ENCODE peak calls at places on chromosome 6, in ten cellular contexts. D, A, L, B, F, P, I, Y, C and U are unnamed samples.

GRCh38 chr6:113642714-113643442 is 214.3 kb upstream of the MARCKS start:
- DNase-seq in D (no peak), A (no peak), L (no peak), B (peak; percentile 57), F (peak; percentile 21), P (no peak), I (no peak), Y (no peak), C (no peak), U (peak; percentile 15)

GRCh38 chr6:159131709-159132108 is 37.5 kb upstream of the FNDC1 start:
- DNase-seq in D (no peak), A (no peak), L (no peak), B (no peak), F (no peak), P (no peak), I (no peak), Y (no peak), C (no peak), U (peak; percentile 29)

GRCh38 chr6:55675936-55676335 is 96.9 kb upstream of the HMGCLL1 start:
- DNase-seq in D (no peak), A (no peak), L (no peak), B (no peak), F (no peak), P (no peak), I (no peak), Y (no peak), C (no peak), U (no peak)

GRCh38 chr6:32529697-32530429 is at the start of gene HLA-DRB5:
- DNase-seq in D (no peak), A (no peak), L (no peak), B (no peak), F (no peak), P (peak; percentile 56), I (peak; percentile 34), Y (no peak), C (no peak), U (no peak)

GRCh38 chr6:37628611-37629320 is 68.9 kb downstream of the MDGA1 start:
- DNase-seq in D (no peak), A (no peak), L (no peak), B (no peak), F (peak; percentile 66), P (peak; percentile 54), I (no peak), Y (no peak), C (no peak), U (no peak)

GRCh38 chr6:108078191-108078590 is 3.6 kb upstream of the OSTM1 start:
- DNase-seq in D (no peak), A (no peak), L (no peak), B (no peak), F (no peak), P (no peak), I (no peak), Y (no peak), C (no peak), U (no peak)

GRCh38 chr6:170202416-170203135 is 88.3 kb downstream of the DLL1 start:
- DNase-seq in D (no peak), A (no peak), L (peak; percentile 9), B (no peak), F (no peak), P (no peak), I (no peak), Y (peak; percentile 34), C (no peak), U (no peak)

GRCh38 chr6:89204096-89204495 is 13.1 kb downstream of the GABRR1 start:
- DNase-seq in D (no peak), A (no peak), L (no peak), B (no peak), F (no peak), P (no peak), I (no peak), Y (peak; percentile 23), C (no peak), U (peak; percentile 88)

GRCh38 chr6:32196682-32197616 is 4.5 kb upstream of the GPSM3 start:
- DNase-seq in D (no peak), A (no peak), L (no peak), B (peak; percentile 53), F (peak; percentile 19), P (peak; percentile 80), I (no peak), Y (no peak), C (peak; percentile 71), U (peak; percentile 29)

GRCh38 chr6:125512621-125513020 is 210.9 kb upstream of the HDDC2 start:
- DNase-seq in D (no peak), A (no peak), L (no peak), B (no peak), F (no peak), P (no peak), I (no peak), Y (no peak), C (no peak), U (peak; percentile 28)

GRCh38 chr6:21402368-21402767 is 191.2 kb upstream of the SOX4 start:
- DNase-seq in D (no peak), A (no peak), L (no peak), B (no peak), F (peak; percentile 81), P (peak; percentile 79), I (no peak), Y (no peak), C (no peak), U (no peak)

GRCh38 chr6:35278708-35279107 is 18.9 kb upstream of the DEF6 start:
- DNase-seq in D (no peak), A (no peak), L (no peak), B (no peak), F (no peak), P (no peak), I (no peak), Y (no peak), C (no peak), U (no peak)

GRCh38 chr6:165774903-165775608 is 112.0 kb upstream of the PDE10A start:
- DNase-seq in D (no peak), A (no peak), L (no peak), B (peak; percentile 99), F (peak; percentile 31), P (no peak), I (no peak), Y (no peak), C (no peak), U (no peak)

DNA sequence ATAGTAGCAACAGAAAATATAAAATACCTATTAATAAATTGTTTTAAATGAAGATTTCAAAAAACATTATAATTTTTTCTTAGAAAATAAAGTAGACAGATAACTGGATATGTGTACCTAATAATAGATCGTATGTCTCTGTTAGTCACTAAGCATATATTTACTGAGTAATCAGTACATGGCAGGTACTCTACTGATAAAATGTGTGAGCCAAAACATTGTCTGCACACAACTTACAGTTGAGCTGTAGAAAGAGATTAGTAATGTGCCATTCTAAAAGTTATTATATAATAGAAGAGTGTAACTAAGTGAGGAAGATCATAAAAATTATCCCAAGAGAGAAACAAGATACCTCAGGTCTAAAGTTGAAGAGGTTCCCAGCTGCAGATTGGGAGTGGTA is 929.9 kb upstream of the EPHA7 start:
- DNase-seq in D (no peak), A (no peak), L (no peak), B (no peak), F (no peak), P (no peak), I (no peak), Y (no peak), C (no peak), U (no peak)
- H3K27ac ChIP-seq in D (no peak overlapping the region), A (no peak overlapping the region), L (no peak overlapping the region), B (no peak overlapping the region), F (no peak overlapping the region), P (no peak overlapping the region), I (no peak overlapping the region), Y (no peak overlapping the region), C (no peak overlapping the region), U (no peak overlapping the region)

GRCh38 chr6:30885481-30885998 is 1.2 kb downstream of the DDR1 start:
- DNase-seq in D (no peak), A (no peak), L (no peak), B (no peak), F (peak; percentile 32), P (no peak), I (no peak), Y (no peak), C (no peak), U (no peak)
- H3K4me3 ChIP-seq in D (peak overlapping the region; percentile 86), A (peak overlapping the region; percentile 87), L (peak overlapping the region; percentile 55), B (no peak overlapping the region), F (peak overlapping the region; percentile 50), P (peak overlapping the region; percentile 80), I (peak overlapping the region; percentile 17), Y (peak overlapping the region; percentile 88), C (peak overlapping the region; percentile 82), U (peak overlapping the region; percentile 68)

GRCh38 chr6:105985816-105986632 is 100.1 kb upstream of the PRDM1 start:
- DNase-seq in D (no peak), A (no peak), L (no peak), B (no peak), F (peak; percentile 44), P (peak; percentile 58), I (no peak), Y (no peak), C (peak; percentile 39), U (no peak)
- H3K27me3 ChIP-seq in D (peaks cover 99% of the 10 kb centered on the region), A (peaks cover 5% of the 10 kb centered on the region), L (peaks cover 20% of the 10 kb centered on the region), B (peaks cover 80% of the 10 kb centered on the region), F (no peaks in the 10 kb centered on the region), P (peaks cover 100% of the 10 kb centered on the region), I (peaks cover 6% of the 10 kb centered on the region), Y (peaks cover 25% of the 10 kb centered on the region), C (no peaks in the 10 kb centered on the region), U (no peaks in the 10 kb centered on the region)

GRCh38 chr6:149074832-149075258 is 242.7 kb upstream of the TAB2 start:
- DNase-seq in D (no peak), A (no peak), L (no peak), B (no peak), F (no peak), P (no peak), I (no peak), Y (no peak), C (no peak), U (no peak)
- H3K27ac ChIP-seq in D (no peak overlapping the region), A (no peak overlapping the region), L (no peak overlapping the region), B (no peak overlapping the region), F (no peak overlapping the region), P (no peak overlapping the region), I (no peak overlapping the region), Y (no peak overlapping the region), C (no peak overlapping the region), U (no peak overlapping the region)

DNA sequence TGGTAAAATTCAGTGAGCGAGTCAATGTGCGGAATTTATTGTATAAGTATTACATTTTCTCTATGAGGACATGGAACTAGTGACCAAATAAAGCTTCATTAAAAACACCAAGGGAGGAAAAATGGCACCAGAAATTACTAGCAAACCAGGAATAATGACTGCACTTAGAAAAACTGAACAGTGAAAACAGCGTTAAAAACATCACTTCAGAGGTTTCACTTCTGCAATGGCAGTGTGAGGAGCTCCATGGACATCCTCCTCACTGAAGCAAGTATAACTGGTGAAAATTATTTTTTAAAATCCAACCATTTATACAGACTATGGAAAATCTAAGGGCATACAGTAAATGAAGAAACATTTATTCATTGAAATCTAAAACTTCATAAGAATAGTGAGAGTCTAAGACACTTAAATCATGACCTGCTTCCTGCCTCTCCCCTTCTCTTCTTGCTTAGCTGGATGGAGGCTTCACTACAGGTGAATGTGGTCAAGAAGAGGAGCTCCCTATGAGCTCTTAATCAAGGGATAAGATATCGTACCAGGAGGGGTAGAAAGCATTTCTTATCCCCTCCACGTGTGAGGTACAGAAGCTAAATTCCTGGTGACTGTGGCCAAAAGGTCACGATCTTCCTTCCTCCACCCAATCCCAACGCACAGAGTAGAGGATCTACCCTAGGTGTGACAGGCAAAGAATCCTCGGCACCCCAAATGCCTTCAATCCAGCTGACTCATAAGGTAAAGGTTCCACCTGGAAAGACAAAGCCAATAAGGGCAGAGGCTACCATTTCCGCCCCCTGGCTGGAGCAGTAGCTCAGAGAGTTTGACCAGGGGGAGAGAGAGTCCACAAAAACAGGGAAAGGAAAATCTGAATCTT is 12.3 kb upstream of the ASF1A start:
- DNase-seq in D (no peak), A (no peak), L (no peak), B (no peak), F (no peak), P (no peak), I (no peak), Y (no peak), C (no peak), U (no peak)
- H3K4me3 ChIP-seq in D (no peak overlapping the region), A (no peak overlapping the region), L (no peak overlapping the region), B (no peak overlapping the region), F (no peak overlapping the region), P (no peak overlapping the region), I (no peak overlapping the region), Y (no peak overlapping the region), C (no peak overlapping the region), U (no peak overlapping the region)